ENCODE peak calls at places on chromosome 9, in nine cellular contexts. C is NCI-H2029 treated with DMSO at 0.1 percent for 48 hours; R is GM13977; S is HL-60; E is activated T-cell treated with anti-CD3 and anti-CD28 coated beads, Interleukin-2, amount 50 U/mL, for 72 hours; L is iris pigment epithelial cell; I is stimulated activated CD8-positive, alpha-beta memory T cell treated with anti-CD3 and anti-CD28 coated beads, Interleukin-4, amount 100 ng/mL, for 4 hours; D is neuronal stem cell; T is Ammon's horn. Y is an unnamed sample.

GRCh38 chr9:72154468-72155281 is 5.4 kb downstream of the GDA start:
- DNase-seq in E (no peak), T (no peak), I (no peak), D (no peak), L (no peak), C (no peak), R (no peak), S (no peak), Y (no peak)

GRCh38 chr9:127941062-127941925 is 3.6 kb upstream of the DPM2 start:
- DNase-seq in I (no peak), D (no peak), E (no peak), C (no peak), T (no peak), S (no peak), L (no peak), R (no peak), Y (no peak)

GRCh38 chr9:110502842-110503241 is 76.7 kb downstream of the SVEP1 start:
- DNase-seq in L (peak), S (no peak), I (no peak), T (no peak), C (no peak), E (no peak), D (no peak), R (no peak), Y (no peak)

GRCh38 chr9:82062245-82062644 is 73.7 kb downstream of the SPATA31D1 start:
- DNase-seq in S (no peak), E (no peak), I (no peak), D (no peak), L (no peak), T (peak), R (no peak), C (no peak), Y (no peak)

GRCh38 chr9:120713257-120714087 is 798 bp downstream of the MEGF9 start:
- DNase-seq in T (peak), C (no peak), R (peak), E (peak), L (no peak), D (no peak), I (no peak), S (no peak), Y (peak)

GRCh38 chr9:4417578-4418325 is 72.5 kb upstream of the SLC1A1 start:
- DNase-seq in E (no peak), I (no peak), R (no peak), L (peak), D (peak), C (no peak), S (no peak), T (no peak), Y (no peak)

GRCh38 chr9:130946778-130947617 is 8.0 kb upstream of the FIBCD1 start:
- DNase-seq in D (no peak), E (no peak), R (no peak), S (no peak), C (peak), L (peak), I (no peak), T (no peak), Y (no peak)

GRCh38 chr9:36572515-36573418 is at the start of gene MELK:
- DNase-seq in I (peak), R (peak), L (peak), C (peak), D (peak), T (peak), S (peak), E (peak), Y (peak)

GRCh38 chr9:122281368-122281767 is 16.7 kb downstream of the MRRF start:
- DNase-seq in C (no peak), I (no peak), E (no peak), S (no peak), R (no peak), D (no peak), L (no peak), T (no peak), Y (no peak)

GRCh38 chr9:278651-279050 is 64.0 kb downstream of the DOCK8 start:
- DNase-seq in D (no peak), I (no peak), E (peak), T (no peak), L (no peak), R (no peak), S (no peak), C (no peak), Y (peak)

GRCh38 chr9:71746753-71747115 is 21.6 kb downstream of the CEMIP2 start:
- DNase-seq in I (no peak), C (no peak), S (no peak), E (no peak), T (no peak), D (no peak), L (no peak), R (no peak), Y (no peak)